ENCODE peak calls at places on chromosomes 6 and 20, in ten cellular contexts. Q is RWPE1; C is Caco-2; F is Peyer's patch; E is endothelial cell of umbilical vein; G is amniotic epithelial cell; B is T-helper 1 cell; T is aorta; O is small intestine; M is stimulated activated CD8-positive, alpha-beta memory T cell treated with anti-CD3 and anti-CD28 coated beads, Interleukin-4, amount 100 ng/mL, for 1 hour. N is an unnamed sample.

GRCh38 chr6:43037197-43037596 is 15.8 kb downstream of the RRP36 start:
- DNase-seq in Q (no peak), C (no peak), F (no peak), E (no peak), G (no peak), B (no peak), T (no peak), O (no peak), M (no peak), N (no peak)

GRCh38 chr6:147905721-147906120 is 397.2 kb downstream of the SAMD5 start:
- DNase-seq in Q (no peak), C (no peak), F (no peak), E (no peak), G (no peak), B (no peak), T (no peak), O (no peak), M (no peak), N (peak; percentile 5)

GRCh38 chr20:52192296-52193007 is 873 bp upstream of the ZFP64 start:
- DNase-seq in Q (peak; percentile 50), C (no peak), F (no peak), E (no peak), G (peak; percentile 6), B (no peak), T (peak; percentile 56), O (peak; percentile 44), M (no peak), N (no peak)

GRCh38 chr6:159804504-159804903 is 4.4 kb downstream of the PNLDC1 start:
- DNase-seq in Q (no peak), C (no peak), F (no peak), E (no peak), G (no peak), B (no peak), T (no peak), O (peak; percentile 27), M (no peak), N (no peak)

GRCh38 chr20:34871320-34871926 is 1.2 kb downstream of the GGT7 start:
- DNase-seq in Q (no peak), C (no peak), F (no peak), E (no peak), G (no peak), B (no peak), T (no peak), O (no peak), M (no peak), N (no peak)

GRCh38 chr20:53883098-53883762 is 187.2 kb downstream of the BCAS1 start:
- DNase-seq in Q (no peak), C (no peak), F (no peak), E (no peak), G (peak; percentile 64), B (no peak), T (no peak), O (no peak), M (no peak), N (peak; percentile 78)

GRCh38 chr6:49551126-49551865 is 828 bp downstream of the C6orf141 start:
- DNase-seq in Q (no peak), C (peak; percentile 29), F (peak; percentile 58), E (peak; percentile 40), G (no peak), B (no peak), T (no peak), O (peak; percentile 37), M (no peak), N (no peak)

GRCh38 chr6:167118839-167119238 is 4.1 kb upstream of the CCR6 start:
- DNase-seq in Q (no peak), C (no peak), F (no peak), E (no peak), G (no peak), B (no peak), T (no peak), O (no peak), M (no peak), N (no peak)

GRCh38 chr20:41135187-41135887 is 2.0 kb upstream of the PLCG1 start:
- DNase-seq in Q (peak; percentile 67), C (peak; percentile 85), F (peak; percentile 63), E (peak; percentile 53), G (no peak), B (peak; percentile 61), T (no peak), O (peak; percentile 63), M (peak; percentile 40), N (peak; percentile 15)

GRCh38 chr6:10154251-10154650 is 260.6 kb downstream of the TFAP2A start:
- DNase-seq in Q (no peak), C (no peak), F (no peak), E (no peak), G (no peak), B (no peak), T (no peak), O (no peak), M (no peak), N (no peak)

GRCh38 chr6:105135056-105135455 is 44.8 kb downstream of the POPDC3 start:
- DNase-seq in Q (no peak), C (peak; percentile 10), F (no peak), E (peak; percentile 14), G (no peak), B (no peak), T (no peak), O (peak; percentile 13), M (no peak), N (no peak)

GRCh38 chr6:140871911-140872310 is 1260.8 kb upstream of the GJE1 start:
- DNase-seq in Q (no peak), C (no peak), F (no peak), E (no peak), G (peak; percentile 68), B (no peak), T (no peak), O (no peak), M (no peak), N (no peak)

GRCh38 chr6:65707134-65707826 is at the start of gene EYS:
- DNase-seq in Q (no peak), C (no peak), F (no peak), E (no peak), G (no peak), B (no peak), T (no peak), O (peak; percentile 12), M (no peak), N (no peak)

GRCh38 chr6:127219869-127220268 is 46.8 kb upstream of the RNF146 start:
- DNase-seq in Q (no peak), C (no peak), F (no peak), E (no peak), G (no peak), B (no peak), T (no peak), O (no peak), M (no peak), N (no peak)

GRCh38 chr20:23225407-23226060 is 125.1 kb upstream of the NXT1 start:
- DNase-seq in Q (peak; percentile 80), C (no peak), F (no peak), E (no peak), G (peak; percentile 100), B (no peak), T (peak; percentile 83), O (peak; percentile 15), M (no peak), N (peak; percentile 33)

GRCh38 chr6:138106665-138107077 is 548 bp downstream of the PERP start:
- DNase-seq in Q (no peak), C (no peak), F (no peak), E (no peak), G (no peak), B (no peak), T (no peak), O (no peak), M (no peak), N (no peak)

GRCh38 chr6:84033523-84034451 is at the start of gene MRAP2:
- DNase-seq in Q (peak; percentile 27), C (peak; percentile 68), F (peak; percentile 75), E (peak; percentile 32), G (no peak), B (no peak), T (peak; percentile 60), O (peak; percentile 51), M (no peak), N (peak; percentile 34)

GRCh38 chr20:25058051-25058796 is at the start of gene ACSS1:
- DNase-seq in Q (no peak), C (peak; percentile 67), F (peak; percentile 86), E (peak; percentile 31), G (no peak), B (peak; percentile 65), T (peak; percentile 75), O (peak; percentile 82), M (peak; percentile 47), N (no peak)

GRCh38 chr6:29631860-29632731 is 887 bp downstream of the GABBR1 start:
- DNase-seq in Q (peak; percentile 45), C (peak; percentile 37), F (peak; percentile 59), E (peak; percentile 36), G (peak; percentile 61), B (peak; percentile 59), T (peak; percentile 84), O (no peak), M (peak; percentile 24), N (peak; percentile 34)

GRCh38 chr6:7058250-7058923 is 49.4 kb upstream of the RREB1 start:
- DNase-seq in Q (peak; percentile 95), C (peak; percentile 46), F (no peak), E (no peak), G (peak; percentile 98), B (no peak), T (no peak), O (peak; percentile 96), M (no peak), N (peak; percentile 17)

GRCh38 chr6:138007014-138007472 is 100.2 kb downstream of the PERP start:
- DNase-seq in Q (peak; percentile 36), C (peak; percentile 48), F (no peak), E (peak; percentile 27), G (no peak), B (no peak), T (no peak), O (peak; percentile 26), M (no peak), N (peak; percentile 22)

GRCh38 chr6:90180526-90180925 is 116.1 kb downstream of the BACH2 start:
- DNase-seq in Q (no peak), C (no peak), F (no peak), E (no peak), G (no peak), B (no peak), T (no peak), O (no peak), M (no peak), N (no peak)

GRCh38 chr6:6516643-6517042 is 71.9 kb upstream of the LY86 start:
- DNase-seq in Q (no peak), C (no peak), F (no peak), E (no peak), G (no peak), B (no peak), T (no peak), O (no peak), M (no peak), N (no peak)

GRCh38 chr6:125197795-125198269 is 44.3 kb downstream of the TPD52L1 start:
- DNase-seq in Q (peak; percentile 53), C (no peak), F (peak; percentile 72), E (peak; percentile 62), G (peak; percentile 97), B (no peak), T (peak; percentile 84), O (peak; percentile 99), M (no peak), N (no peak)

GRCh38 chr20:24993337-24994185 is 1.0 kb upstream of the APMAP start:
- DNase-seq in Q (peak; percentile 48), C (no peak), F (no peak), E (peak; percentile 41), G (peak; percentile 39), B (no peak), T (no peak), O (peak; percentile 54), M (no peak), N (no peak)

GRCh38 chr6:149221774-149222070 is 95.8 kb upstream of the TAB2 start:
- DNase-seq in Q (no peak), C (no peak), F (no peak), E (no peak), G (peak; percentile 97), B (no peak), T (no peak), O (no peak), M (no peak), N (no peak)

GRCh38 chr6:84665392-84665791 is 99.0 kb downstream of the TBX18 start:
- DNase-seq in Q (no peak), C (no peak), F (no peak), E (no peak), G (peak; percentile 91), B (no peak), T (no peak), O (no peak), M (no peak), N (no peak)